ENCODE peak calls at places on chromosomes 3 and 15, in nine cellular contexts. Y is body of pancreas, B is gastrocnemius medialis, J is HCT116, H is right lobe of liver, I is upper lobe of left lung, Q is IMR-90, G is transverse colon, F is A549. V is an unnamed sample.

GRCh38 chr3:12708584-12709192 is 44.8 kb upstream of the RAF1 start:
- DNase-seq in Y (peak), B (peak), J (no peak), H (no peak), I (no peak), Q (peak), G (no peak), F (no peak), V (peak)

GRCh38 chr3:139830817-139831216 is 104.2 kb upstream of the CLSTN2 start:
- DNase-seq in Y (peak), B (no peak), J (no peak), H (no peak), I (peak), Q (no peak), G (no peak), F (no peak), V (no peak)

GRCh38 chr3:105130911-105131310 is 235.8 kb upstream of the ALCAM start:
- DNase-seq in Y (no peak), B (no peak), J (no peak), H (no peak), I (no peak), Q (no peak), G (no peak), F (no peak), V (no peak)

GRCh38 chr15:77107531-77108355 is 36.8 kb upstream of the TSPAN3 start:
- DNase-seq in Y (peak), B (peak), J (no peak), H (peak), I (peak), Q (peak), G (peak), F (peak), V (peak)

GRCh38 chr15:79193157-79193948 is 89.2 kb upstream of the ANKRD34C start:
- DNase-seq in Y (no peak), B (no peak), J (no peak), H (no peak), I (no peak), Q (no peak), G (no peak), F (no peak), V (no peak)

GRCh38 chr3:133124511-133124910 is 86.3 kb downstream of the TMEM108 start:
- DNase-seq in Y (peak), B (no peak), J (no peak), H (no peak), I (no peak), Q (no peak), G (no peak), F (no peak), V (no peak)

GRCh38 chr15:34853001-34853758 is 57.8 kb upstream of the ACTC1 start:
- DNase-seq in Y (no peak), B (no peak), J (no peak), H (no peak), I (no peak), Q (peak), G (no peak), F (peak), V (no peak)

GRCh38 chr3:10137178-10137577 is 4.4 kb upstream of the VHL start:
- DNase-seq in Y (no peak), B (no peak), J (no peak), H (no peak), I (no peak), Q (no peak), G (no peak), F (no peak), V (no peak)

GRCh38 chr3:46646700-46647099 is 34.4 kb downstream of the FAM240A start:
- DNase-seq in Y (no peak), B (no peak), J (no peak), H (no peak), I (no peak), Q (peak), G (no peak), F (no peak), V (no peak)

GRCh38 chr3:148466143-148466542 is 231.6 kb upstream of the AGTR1 start:
- DNase-seq in Y (no peak), B (no peak), J (no peak), H (no peak), I (no peak), Q (peak), G (no peak), F (no peak), V (peak)

GRCh38 chr3:22939349-22939748 is 263.8 kb upstream of the UBE2E2 start:
- DNase-seq in Y (no peak), B (no peak), J (no peak), H (no peak), I (no peak), Q (peak), G (no peak), F (no peak), V (no peak)

GRCh38 chr15:76328106-76328696 is 8.4 kb upstream of the ISL2 start:
- DNase-seq in Y (no peak), B (no peak), J (no peak), H (no peak), I (no peak), Q (no peak), G (no peak), F (peak), V (no peak)

GRCh38 chr3:17799312-17799711 is 56.9 kb upstream of the TBC1D5 start:
- DNase-seq in Y (no peak), B (no peak), J (no peak), H (no peak), I (no peak), Q (no peak), G (no peak), F (no peak), V (no peak)

DNA sequence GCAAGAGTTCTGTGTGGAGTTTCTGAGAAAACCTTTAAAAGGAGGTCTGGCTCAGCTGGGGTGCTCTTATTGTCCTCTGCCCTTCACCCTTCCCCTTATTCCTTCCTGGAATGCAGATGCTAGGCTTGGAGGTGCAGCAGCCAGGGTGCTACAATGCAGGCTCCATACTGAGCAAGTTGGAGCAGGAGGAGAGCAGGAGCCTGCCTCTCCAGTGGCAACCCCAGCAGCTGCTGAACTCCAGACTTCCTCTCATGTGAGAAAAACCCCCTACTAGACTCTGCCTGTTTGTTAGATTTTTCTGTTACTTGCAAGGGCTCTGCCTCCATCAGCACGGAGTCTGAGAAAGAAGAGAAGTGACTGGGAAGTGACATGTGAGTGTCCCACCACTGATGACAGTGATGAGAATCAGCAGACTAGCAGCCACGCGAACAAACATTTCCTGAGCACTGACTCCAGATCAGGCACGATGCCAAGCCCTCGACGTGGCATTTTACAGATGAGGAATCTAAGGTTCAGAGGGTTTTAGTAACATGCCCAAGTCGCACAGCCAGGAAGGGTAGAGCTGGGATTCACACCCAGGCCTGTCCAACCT is 16.1 kb upstream of the RARRES1 start:
- DNase-seq in Y (peak), B (no peak), J (no peak), H (no peak), I (peak), Q (peak), G (peak), F (no peak), V (no peak)
- TF ChIP-seq POLR2A in Y (no peak), B (no peak), J (no peak), H (no peak), I (no peak), Q (no peak), G (no peak), F (no peak), V (no peak)

DNA sequence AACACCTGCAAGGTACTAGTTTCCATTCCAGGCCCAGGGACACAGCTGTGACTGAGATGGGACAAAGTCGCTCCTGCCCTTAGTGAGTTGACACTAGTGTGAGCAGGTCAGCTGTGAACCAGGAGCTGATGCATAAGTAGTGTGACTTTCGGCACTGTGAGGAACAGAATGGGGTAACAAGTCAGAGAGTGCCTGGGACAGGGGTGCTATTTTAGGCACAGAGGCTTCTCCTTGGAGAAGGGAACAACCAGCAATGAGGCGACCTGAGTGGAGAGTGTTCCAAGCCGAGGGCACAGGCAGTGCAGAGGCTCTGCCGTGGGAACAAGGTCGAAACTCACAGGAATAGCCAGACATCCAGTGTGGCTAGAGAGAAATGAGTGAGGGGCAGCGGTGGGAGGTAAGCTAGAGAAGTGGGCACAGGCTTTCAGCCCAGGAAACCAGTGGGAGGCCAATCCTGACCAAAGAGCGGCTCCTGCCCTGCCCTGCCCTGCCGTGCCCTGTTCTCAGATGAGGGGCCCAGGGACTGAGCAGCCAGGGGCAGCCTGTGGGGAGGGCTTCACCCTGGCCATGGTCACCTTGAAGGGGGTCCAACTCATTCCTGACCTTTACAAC is 14.2 kb downstream of the DNAH1 start:
- DNase-seq in Y (no peak), B (no peak), J (no peak), H (no peak), I (no peak), Q (no peak), G (no peak), F (no peak), V (no peak)
- TF ChIP-seq POLR2A in Y (no peak), B (no peak), J (no peak), H (no peak), I (no peak), Q (no peak), G (no peak), F (no peak), V (no peak)

GRCh38 chr3:63519426-63519825 is 133.0 kb upstream of the SNTN start:
- DNase-seq in Y (no peak), B (no peak), J (no peak), H (no peak), I (no peak), Q (peak), G (no peak), F (no peak), V (no peak)

GRCh38 chr3:63513801-63514200 is 138.7 kb upstream of the SNTN start:
- DNase-seq in Y (no peak), B (no peak), J (no peak), H (no peak), I (no peak), Q (no peak), G (no peak), F (no peak), V (no peak)

GRCh38 chr3:63508775-63509174 is 143.7 kb upstream of the SNTN start:
- DNase-seq in Y (no peak), B (no peak), J (no peak), H (no peak), I (no peak), Q (no peak), G (no peak), F (no peak), V (no peak)

GRCh38 chr3:63514678-63515077 is 137.8 kb upstream of the SNTN start:
- DNase-seq in Y (no peak), B (no peak), J (no peak), H (no peak), I (no peak), Q (no peak), G (no peak), F (no peak), V (no peak)
- TF ChIP-seq POLR2A in Y (no peak), B (no peak), J (no peak), H (no peak), I (no peak), Q (no peak), G (no peak), F (no peak), V (no peak)

GRCh38 chr3:186787642-186788481 is 4.5 kb downstream of the EIF4A2 start:
- DNase-seq in Y (no peak), B (no peak), J (no peak), H (no peak), I (no peak), Q (no peak), G (no peak), F (no peak), V (no peak)

GRCh38 chr3:186783731-186784515 is 546 bp downstream of the EIF4A2 start:
- DNase-seq in Y (peak), B (peak), J (no peak), H (peak), I (peak), Q (peak), G (peak), F (peak), V (peak)

GRCh38 chr3:186784820-186785516 is 1.6 kb downstream of the EIF4A2 start:
- DNase-seq in Y (peak), B (no peak), J (no peak), H (no peak), I (no peak), Q (no peak), G (no peak), F (no peak), V (no peak)

GRCh38 chr3:186786810-186787375 is 3.5 kb downstream of the EIF4A2 start:
- DNase-seq in Y (no peak), B (no peak), J (no peak), H (no peak), I (no peak), Q (no peak), G (no peak), F (no peak), V (no peak)

DNA sequence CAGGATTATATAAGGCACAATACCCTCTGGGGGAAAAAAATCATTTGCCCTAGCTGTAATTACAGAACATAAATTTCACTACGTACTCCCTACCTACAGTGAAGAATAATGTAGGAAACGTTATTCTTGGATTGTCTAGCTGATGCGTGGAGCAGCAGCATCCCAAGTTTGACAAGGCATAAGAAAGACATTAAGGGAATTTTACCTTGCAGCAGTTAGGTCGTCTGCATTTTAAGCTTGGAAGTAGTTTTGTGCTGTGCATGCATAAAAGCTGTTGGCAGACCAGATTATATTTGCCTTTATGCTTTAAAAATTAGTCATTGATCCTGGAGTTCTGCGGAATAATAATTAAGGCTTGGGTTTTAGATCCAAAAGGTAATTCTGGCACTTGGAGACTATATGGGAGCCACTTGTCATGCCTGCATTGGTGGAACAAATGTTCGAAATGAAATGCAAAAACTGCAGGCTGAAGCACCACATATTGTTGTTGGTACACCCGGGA is 2.2 kb downstream of the EIF4A2 start:
- DNase-seq in Y (no peak), B (no peak), J (no peak), H (no peak), I (no peak), Q (no peak), G (no peak), F (no peak), V (no peak)
- TF ChIP-seq POLR2A in Y (no peak), B (no peak), J (no peak), H (no peak), I (no peak), Q (no peak), G (no peak), F (no peak), V (no peak)

GRCh38 chr3:42012935-42013651 is 51.2 kb upstream of the ULK4 start:
- DNase-seq in Y (peak), B (peak), J (peak), H (peak), I (peak), Q (peak), G (peak), F (peak), V (peak)

GRCh38 chr3:42014949-42015533 is 53.1 kb upstream of the ULK4 start:
- DNase-seq in Y (peak), B (peak), J (no peak), H (peak), I (peak), Q (no peak), G (peak), F (no peak), V (no peak)

GRCh38 chr3:42014443-42014945 is 52.6 kb upstream of the ULK4 start:
- DNase-seq in Y (peak), B (no peak), J (no peak), H (no peak), I (peak), Q (no peak), G (peak), F (no peak), V (no peak)

GRCh38 chr3:42012378-42012934 is 50.6 kb upstream of the ULK4 start:
- DNase-seq in Y (no peak), B (no peak), J (no peak), H (no peak), I (no peak), Q (no peak), G (no peak), F (no peak), V (no peak)

DNA sequence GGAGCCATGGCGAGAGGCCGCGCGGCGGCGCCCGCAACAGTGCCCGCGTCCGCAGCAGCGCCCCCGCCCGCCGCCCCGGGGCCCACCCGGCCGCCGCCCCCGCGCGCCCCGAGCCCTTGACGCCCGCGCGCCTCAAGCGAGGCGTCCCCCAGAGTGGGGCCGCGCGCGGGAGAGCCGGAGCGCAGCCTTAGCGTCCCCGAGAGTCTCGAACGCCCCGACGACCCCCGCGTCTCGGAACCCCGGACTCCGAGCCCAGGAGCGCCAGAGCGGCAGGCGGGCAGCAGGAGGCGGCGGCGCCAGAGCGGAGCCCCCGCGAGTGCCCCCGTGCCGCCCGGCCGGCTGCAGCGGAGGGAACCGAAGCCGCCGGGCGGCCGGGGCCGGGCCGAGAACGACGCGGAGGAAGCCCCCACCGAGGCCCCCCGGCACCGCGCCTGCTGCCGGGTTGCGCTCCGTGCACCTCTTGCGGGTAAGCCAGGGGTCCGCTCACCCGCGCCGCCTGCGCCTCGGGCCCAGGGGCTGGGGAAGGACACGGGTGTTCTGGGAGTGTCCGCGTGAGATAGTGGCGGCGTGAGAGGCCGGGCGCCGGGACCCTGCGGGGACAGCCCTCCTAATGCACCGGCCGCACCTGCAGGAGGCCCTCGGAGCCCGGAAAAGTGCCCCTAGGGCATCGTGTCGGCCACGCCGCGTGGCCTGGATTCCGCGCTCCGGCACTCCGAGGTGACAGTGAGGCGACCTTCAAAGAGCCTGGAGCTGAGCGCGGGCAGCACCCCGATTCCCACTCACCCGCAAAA is 51.9 kb upstream of the ULK4 start:
- DNase-seq in Y (peak), B (peak), J (no peak), H (peak), I (peak), Q (no peak), G (peak), F (no peak), V (no peak)
- TF ChIP-seq POLR2A in Y (no peak), B (no peak), J (peak), H (peak), I (peak), Q (no peak), G (no peak), F (no peak), V (peak)

GRCh38 chr15:92418864-92419263 is 25.2 kb downstream of the ST8SIA2 start:
- DNase-seq in Y (no peak), B (no peak), J (no peak), H (no peak), I (no peak), Q (no peak), G (no peak), F (no peak), V (no peak)

GRCh38 chr15:92416557-92416956 is 22.9 kb downstream of the ST8SIA2 start:
- DNase-seq in Y (no peak), B (no peak), J (no peak), H (no peak), I (no peak), Q (no peak), G (no peak), F (no peak), V (no peak)

GRCh38 chr15:92425578-92426225 is 32.0 kb downstream of the ST8SIA2 start:
- DNase-seq in Y (no peak), B (no peak), J (no peak), H (no peak), I (no peak), Q (no peak), G (no peak), F (no peak), V (no peak)

GRCh38 chr15:92421980-92422379 is 28.3 kb downstream of the ST8SIA2 start:
- DNase-seq in Y (no peak), B (no peak), J (no peak), H (no peak), I (no peak), Q (peak), G (no peak), F (no peak), V (no peak)
- TF ChIP-seq POLR2A in Y (no peak), B (no peak), J (no peak), H (no peak), I (no peak), Q (no peak), G (no peak), F (no peak), V (no peak)

DNA sequence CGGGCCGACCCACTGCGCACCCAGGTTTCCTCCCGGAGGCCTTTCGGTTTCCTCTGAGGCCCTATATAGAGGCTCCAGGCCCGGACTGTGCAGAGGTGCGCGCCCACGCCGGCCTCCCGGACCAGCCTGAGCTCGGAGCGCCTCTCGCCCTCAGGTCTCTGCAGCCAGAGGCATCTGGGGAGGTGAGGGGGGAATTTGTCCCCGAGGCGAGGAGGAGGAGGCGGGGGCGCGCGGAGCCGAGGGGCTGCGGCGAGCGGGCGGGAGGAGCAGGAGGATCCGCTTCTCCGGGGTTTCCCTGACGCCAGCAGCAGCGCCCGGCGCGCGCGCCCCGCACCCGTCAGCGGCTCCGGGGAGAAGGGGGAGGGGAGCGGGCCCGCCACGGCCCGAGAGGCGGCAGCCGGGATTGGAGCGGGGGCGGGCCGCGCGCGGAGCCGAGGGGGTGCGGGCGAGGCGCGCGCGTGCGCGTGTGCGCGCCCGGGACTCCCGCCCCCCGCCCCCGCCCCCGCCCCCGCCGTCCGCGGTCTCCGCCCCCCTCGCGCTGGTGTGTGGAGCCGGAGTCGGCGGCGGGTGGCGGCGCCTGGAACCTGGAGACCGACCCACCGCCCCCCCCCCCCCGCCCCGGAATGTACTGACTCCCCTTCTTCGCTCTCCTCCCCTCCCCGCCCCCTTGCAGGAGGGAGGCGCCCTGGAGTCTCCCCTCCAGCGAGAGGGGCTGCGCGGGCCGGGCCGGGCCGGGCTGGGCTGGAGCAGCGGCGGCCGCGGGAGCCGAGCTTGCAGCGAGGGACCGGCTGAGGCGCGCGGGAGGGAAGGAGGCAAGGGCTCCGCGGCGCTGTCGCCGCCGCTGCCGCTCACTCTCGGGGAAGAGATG is at the start of gene NEO1:
- DNase-seq in Y (peak), B (peak), J (peak), H (peak), I (peak), Q (peak), G (peak), F (peak), V (peak)
- TF ChIP-seq POLR2A in Y (peak), B (peak), J (peak), H (peak), I (peak), Q (no peak), G (peak), F (peak), V (peak)

GRCh38 chr3:159764211-159765024 is 224.2 kb upstream of the IL12A start:
- DNase-seq in Y (peak), B (no peak), J (no peak), H (peak), I (peak), Q (peak), G (peak), F (peak), V (peak)
- TF ChIP-seq POLR2A in Y (no peak), B (no peak), J (peak), H (peak), I (peak), Q (peak), G (peak), F (peak), V (peak)

V was measured in H54.